ENCODE peak calls at places on chromosomes 7 and 10, in four cellular contexts. Y is lower lobe of right lung, A is ELR, K is RKO. S is an unnamed sample.

GRCh38 chr7:2932761-2933251 is 88.7 kb upstream of the GNA12 start:
- DNase-seq in Y (peak), A (no peak), K (no peak), S (no peak)

GRCh38 chr7:67033251-67033650 is 36.6 kb downstream of the TYW1 start:
- DNase-seq in Y (no peak), A (no peak), K (no peak), S (no peak)

GRCh38 chr10:62640386-62640785 is 164.1 kb upstream of the ADO start:
- DNase-seq in Y (no peak), A (peak), K (no peak), S (no peak)

GRCh38 chr7:119415682-119416081 is 857.3 kb upstream of the KCND2 start:
- DNase-seq in Y (no peak), A (no peak), K (no peak), S (no peak)

GRCh38 chr10:12547301-12547771 is 198.0 kb downstream of the CAMK1D start:
- DNase-seq in Y (no peak), A (no peak), K (no peak), S (no peak)

GRCh38 chr7:73621168-73622063 is 2.9 kb downstream of the MLXIPL start:
- DNase-seq in Y (no peak), A (no peak), K (no peak), S (no peak)

GRCh38 chr10:105656880-105657279 is 1015.8 kb downstream of the SORCS3 start:
- DNase-seq in Y (no peak), A (no peak), K (no peak), S (no peak)

GRCh38 chr10:47033081-47033480 is 121.9 kb downstream of the PTPN20 start:
- DNase-seq in Y (no peak), A (no peak), K (no peak), S (no peak)

GRCh38 chr7:77684030-77684429 is 12.2 kb upstream of the RSBN1L start:
- DNase-seq in Y (no peak), A (no peak), K (no peak), S (no peak)

GRCh38 chr7:158358926-158359645 is 228.5 kb downstream of the PTPRN2 start:
- DNase-seq in Y (no peak), A (no peak), K (no peak), S (no peak)

GRCh38 chr10:123997486-123998196 is 95.8 kb downstream of the CHST15 start:
- DNase-seq in Y (peak), A (peak), K (peak), S (peak)

GRCh38 chr10:132993271-132994260 is 51.2 kb upstream of the CFAP46 start:
- DNase-seq in Y (no peak), A (no peak), K (no peak), S (no peak)

GRCh38 chr10:118568327-118568848 is 27.1 kb downstream of the PRLHR start:
- DNase-seq in Y (no peak), A (peak), K (peak), S (peak)

GRCh38 chr10:75466016-75466415 is 34.6 kb downstream of the LRMDA start:
- DNase-seq in Y (no peak), A (no peak), K (no peak), S (no peak)

GRCh38 chr7:99460651-99461050 is 5.3 kb downstream of the ATP5MF start:
- DNase-seq in Y (no peak), A (no peak), K (no peak), S (no peak)

GRCh38 chr7:4745971-4746919 is 29.2 kb upstream of the AP5Z1 start:
- DNase-seq in Y (no peak), A (peak), K (no peak), S (peak)

S was measured in SW480.